ENCODE peak calls at places on chromosome 16, in seven cellular contexts. One of them, this sample, is unnamed.

GRCh38 chr16:71637398-71637797 is 11.4 kb downstream of the MARVELD3 start:
- DNase-seq in ecto neural progenitor cell: no peak
- DNase-seq in tibial nerve: no peak
- DNase-seq in endodermal cell: peak
- DNase-seq in foreskin fibroblast: peak
- DNase-seq in neural progenitor cell: peak
- DNase-seq in central memory CD4-positive, alpha-beta T cell: no peak
- DNase-seq in this sample: no peak

GRCh38 chr16:82899731-82900454 is 273.1 kb downstream of the CDH13 start:
- DNase-seq in ecto neural progenitor cell: no peak
- DNase-seq in tibial nerve: no peak
- DNase-seq in endodermal cell: no peak
- DNase-seq in foreskin fibroblast: no peak
- DNase-seq in neural progenitor cell: no peak
- DNase-seq in central memory CD4-positive, alpha-beta T cell: no peak
- DNase-seq in this sample: no peak

GRCh38 chr16:19858006-19858653 is 26.5 kb downstream of the GPRC5B start:
- DNase-seq in ecto neural progenitor cell: no peak
- DNase-seq in tibial nerve: no peak
- DNase-seq in endodermal cell: no peak
- DNase-seq in foreskin fibroblast: no peak
- DNase-seq in neural progenitor cell: no peak
- DNase-seq in central memory CD4-positive, alpha-beta T cell: no peak
- DNase-seq in this sample: no peak

GRCh38 chr16:67443299-67443698 is 12.4 kb downstream of the HSD11B2 start:
- DNase-seq in ecto neural progenitor cell: no peak
- DNase-seq in tibial nerve: peak
- DNase-seq in endodermal cell: no peak
- DNase-seq in foreskin fibroblast: peak
- DNase-seq in neural progenitor cell: no peak
- DNase-seq in central memory CD4-positive, alpha-beta T cell: no peak
- DNase-seq in this sample: no peak

GRCh38 chr16:47777191-47777590 is 316.1 kb downstream of the PHKB start:
- DNase-seq in ecto neural progenitor cell: no peak
- DNase-seq in tibial nerve: no peak
- DNase-seq in endodermal cell: no peak
- DNase-seq in foreskin fibroblast: peak
- DNase-seq in neural progenitor cell: no peak
- DNase-seq in central memory CD4-positive, alpha-beta T cell: no peak
- DNase-seq in this sample: no peak

GRCh38 chr16:69108069-69108904 is 2.8 kb downstream of the HAS3 start:
- DNase-seq in ecto neural progenitor cell: peak
- DNase-seq in tibial nerve: no peak
- DNase-seq in endodermal cell: peak
- DNase-seq in foreskin fibroblast: no peak
- DNase-seq in neural progenitor cell: peak
- DNase-seq in central memory CD4-positive, alpha-beta T cell: no peak
- DNase-seq in this sample: no peak

GRCh38 chr16:7422489-7422888 is 89.8 kb downstream of the RBFOX1 start:
- DNase-seq in ecto neural progenitor cell: no peak
- DNase-seq in tibial nerve: no peak
- DNase-seq in endodermal cell: no peak
- DNase-seq in foreskin fibroblast: no peak
- DNase-seq in neural progenitor cell: no peak
- DNase-seq in central memory CD4-positive, alpha-beta T cell: no peak
- DNase-seq in this sample: no peak

GRCh38 chr16:29310852-29311314 is 95.6 kb downstream of the NPIPB11 start:
- DNase-seq in ecto neural progenitor cell: no peak
- DNase-seq in tibial nerve: no peak
- DNase-seq in endodermal cell: no peak
- DNase-seq in foreskin fibroblast: no peak
- DNase-seq in neural progenitor cell: no peak
- DNase-seq in central memory CD4-positive, alpha-beta T cell: no peak
- DNase-seq in this sample: no peak

GRCh38 chr16:23509763-23510153 is 536 bp downstream of the GGA2 start:
- DNase-seq in ecto neural progenitor cell: peak
- DNase-seq in tibial nerve: no peak
- DNase-seq in endodermal cell: peak
- DNase-seq in foreskin fibroblast: peak
- DNase-seq in neural progenitor cell: peak
- DNase-seq in central memory CD4-positive, alpha-beta T cell: peak
- DNase-seq in this sample: no peak

GRCh38 chr16:24986512-24987303 is 28.5 kb downstream of the ARHGAP17 start:
- DNase-seq in ecto neural progenitor cell: no peak
- DNase-seq in tibial nerve: no peak
- DNase-seq in endodermal cell: no peak
- DNase-seq in foreskin fibroblast: peak
- DNase-seq in neural progenitor cell: no peak
- DNase-seq in central memory CD4-positive, alpha-beta T cell: no peak
- DNase-seq in this sample: no peak

GRCh38 chr16:2785101-2785991 is 2.0 kb downstream of the PRSS33 start:
- DNase-seq in ecto neural progenitor cell: no peak
- DNase-seq in tibial nerve: no peak
- DNase-seq in endodermal cell: peak
- DNase-seq in foreskin fibroblast: no peak
- DNase-seq in neural progenitor cell: no peak
- DNase-seq in central memory CD4-positive, alpha-beta T cell: no peak
- DNase-seq in this sample: peak

GRCh38 chr16:79677799-79678525 is 77.4 kb upstream of the MAF start:
- DNase-seq in ecto neural progenitor cell: no peak
- DNase-seq in tibial nerve: no peak
- DNase-seq in endodermal cell: no peak
- DNase-seq in foreskin fibroblast: peak
- DNase-seq in neural progenitor cell: no peak
- DNase-seq in central memory CD4-positive, alpha-beta T cell: no peak
- DNase-seq in this sample: no peak

GRCh38 chr16:29963021-29963743 is 1.3 kb downstream of the TMEM219 start:
- DNase-seq in ecto neural progenitor cell: no peak
- DNase-seq in tibial nerve: no peak
- DNase-seq in endodermal cell: no peak
- DNase-seq in foreskin fibroblast: no peak
- DNase-seq in neural progenitor cell: no peak
- DNase-seq in central memory CD4-positive, alpha-beta T cell: no peak
- DNase-seq in this sample: no peak

GRCh38 chr16:3431779-3432219 is 11.5 kb downstream of the ZNF597 start:
- DNase-seq in ecto neural progenitor cell: no peak
- DNase-seq in tibial nerve: no peak
- DNase-seq in endodermal cell: no peak
- DNase-seq in foreskin fibroblast: peak
- DNase-seq in neural progenitor cell: no peak
- DNase-seq in central memory CD4-positive, alpha-beta T cell: peak
- DNase-seq in this sample: no peak

GRCh38 chr16:56328276-56329022 is 96.9 kb downstream of the AMFR start:
- DNase-seq in ecto neural progenitor cell: no peak
- DNase-seq in tibial nerve: no peak
- DNase-seq in endodermal cell: no peak
- DNase-seq in foreskin fibroblast: no peak
- DNase-seq in neural progenitor cell: no peak
- DNase-seq in central memory CD4-positive, alpha-beta T cell: no peak
- DNase-seq in this sample: no peak

GRCh38 chr16:86668136-86668535 is 89.8 kb downstream of the FOXL1 start:
- DNase-seq in ecto neural progenitor cell: no peak
- DNase-seq in tibial nerve: no peak
- DNase-seq in endodermal cell: peak
- DNase-seq in foreskin fibroblast: peak
- DNase-seq in neural progenitor cell: no peak
- DNase-seq in central memory CD4-positive, alpha-beta T cell: no peak
- DNase-seq in this sample: no peak

GRCh38 chr16:77912617-77913016 is 109.7 kb upstream of the CLEC3A start:
- DNase-seq in ecto neural progenitor cell: no peak
- DNase-seq in tibial nerve: no peak
- DNase-seq in endodermal cell: no peak
- DNase-seq in foreskin fibroblast: no peak
- DNase-seq in neural progenitor cell: no peak
- DNase-seq in central memory CD4-positive, alpha-beta T cell: no peak
- DNase-seq in this sample: no peak

GRCh38 chr16:10558746-10559641 is 21.4 kb downstream of the EMP2 start:
- DNase-seq in ecto neural progenitor cell: no peak
- DNase-seq in tibial nerve: peak
- DNase-seq in endodermal cell: no peak
- DNase-seq in foreskin fibroblast: peak
- DNase-seq in neural progenitor cell: no peak
- DNase-seq in central memory CD4-positive, alpha-beta T cell: no peak
- DNase-seq in this sample: no peak

GRCh38 chr16:52254753-52255152 is 292.2 kb downstream of the TOX3 start:
- DNase-seq in ecto neural progenitor cell: no peak
- DNase-seq in tibial nerve: no peak
- DNase-seq in endodermal cell: no peak
- DNase-seq in foreskin fibroblast: no peak
- DNase-seq in neural progenitor cell: no peak
- DNase-seq in central memory CD4-positive, alpha-beta T cell: no peak
- DNase-seq in this sample: no peak

GRCh38 chr16:54425068-54425467 is 138.5 kb upstream of the IRX3 start:
- DNase-seq in ecto neural progenitor cell: no peak
- DNase-seq in tibial nerve: no peak
- DNase-seq in endodermal cell: no peak
- DNase-seq in foreskin fibroblast: no peak
- DNase-seq in neural progenitor cell: no peak
- DNase-seq in central memory CD4-positive, alpha-beta T cell: no peak
- DNase-seq in this sample: no peak

GRCh38 chr16:477287-477686 is 50.2 kb upstream of the CAPN15 start:
- DNase-seq in ecto neural progenitor cell: no peak
- DNase-seq in tibial nerve: no peak
- DNase-seq in endodermal cell: no peak
- DNase-seq in foreskin fibroblast: no peak
- DNase-seq in neural progenitor cell: no peak
- DNase-seq in central memory CD4-positive, alpha-beta T cell: no peak
- DNase-seq in this sample: no peak

GRCh38 chr16:19715566-19715965 is 2.5 kb downstream of the KNOP1 start:
- DNase-seq in ecto neural progenitor cell: no peak
- DNase-seq in tibial nerve: no peak
- DNase-seq in endodermal cell: no peak
- DNase-seq in foreskin fibroblast: peak
- DNase-seq in neural progenitor cell: no peak
- DNase-seq in central memory CD4-positive, alpha-beta T cell: no peak
- DNase-seq in this sample: no peak

GRCh38 chr16:55370762-55371482 is 46.9 kb downstream of the IRX6 start:
- DNase-seq in ecto neural progenitor cell: peak
- DNase-seq in tibial nerve: peak
- DNase-seq in endodermal cell: peak
- DNase-seq in foreskin fibroblast: peak
- DNase-seq in neural progenitor cell: peak
- DNase-seq in central memory CD4-positive, alpha-beta T cell: no peak
- DNase-seq in this sample: no peak

GRCh38 chr16:87535855-87536794 is 43.3 kb upstream of the ZCCHC14 start:
- DNase-seq in ecto neural progenitor cell: no peak
- DNase-seq in tibial nerve: no peak
- DNase-seq in endodermal cell: no peak
- DNase-seq in foreskin fibroblast: no peak
- DNase-seq in neural progenitor cell: no peak
- DNase-seq in central memory CD4-positive, alpha-beta T cell: no peak
- DNase-seq in this sample: no peak

GRCh38 chr16:57785924-57786323 is 16.4 kb downstream of the KIFC3 start:
- DNase-seq in ecto neural progenitor cell: no peak
- DNase-seq in tibial nerve: no peak
- DNase-seq in endodermal cell: no peak
- DNase-seq in foreskin fibroblast: no peak
- DNase-seq in neural progenitor cell: no peak
- DNase-seq in central memory CD4-positive, alpha-beta T cell: no peak
- DNase-seq in this sample: no peak

GRCh38 chr16:84820305-84820684 is 510 bp downstream of the CRISPLD2 start:
- DNase-seq in ecto neural progenitor cell: no peak
- DNase-seq in tibial nerve: no peak
- DNase-seq in endodermal cell: no peak
- DNase-seq in foreskin fibroblast: peak
- DNase-seq in neural progenitor cell: no peak
- DNase-seq in central memory CD4-positive, alpha-beta T cell: no peak
- DNase-seq in this sample: no peak

GRCh38 chr16:11632455-11632921 is 35.8 kb upstream of the SNN start:
- DNase-seq in ecto neural progenitor cell: peak
- DNase-seq in tibial nerve: peak
- DNase-seq in endodermal cell: peak
- DNase-seq in foreskin fibroblast: peak
- DNase-seq in neural progenitor cell: peak
- DNase-seq in central memory CD4-positive, alpha-beta T cell: no peak
- DNase-seq in this sample: no peak

GRCh38 chr16:11224096-11224893 is 31.7 kb downstream of the SOCS1 start:
- DNase-seq in ecto neural progenitor cell: peak
- DNase-seq in tibial nerve: peak
- DNase-seq in endodermal cell: peak
- DNase-seq in foreskin fibroblast: peak
- DNase-seq in neural progenitor cell: peak
- DNase-seq in central memory CD4-positive, alpha-beta T cell: peak
- DNase-seq in this sample: no peak

GRCh38 chr16:10688726-10689125 is 6.0 kb downstream of the TEKT5 start:
- DNase-seq in ecto neural progenitor cell: no peak
- DNase-seq in tibial nerve: no peak
- DNase-seq in endodermal cell: no peak
- DNase-seq in foreskin fibroblast: no peak
- DNase-seq in neural progenitor cell: no peak
- DNase-seq in central memory CD4-positive, alpha-beta T cell: no peak
- DNase-seq in this sample: no peak

GRCh38 chr16:2370725-2371124 is 30.2 kb upstream of the ABCA3 start:
- DNase-seq in ecto neural progenitor cell: no peak
- DNase-seq in tibial nerve: no peak
- DNase-seq in endodermal cell: no peak
- DNase-seq in foreskin fibroblast: no peak
- DNase-seq in neural progenitor cell: no peak
- DNase-seq in central memory CD4-positive, alpha-beta T cell: no peak
- DNase-seq in this sample: no peak

GRCh38 chr16:51767564-51767963 is 616.5 kb upstream of the SALL1 start:
- DNase-seq in ecto neural progenitor cell: no peak
- DNase-seq in tibial nerve: no peak
- DNase-seq in endodermal cell: no peak
- DNase-seq in foreskin fibroblast: no peak
- DNase-seq in neural progenitor cell: no peak
- DNase-seq in central memory CD4-positive, alpha-beta T cell: no peak
- DNase-seq in this sample: no peak

GRCh38 chr16:11658896-11659708 is 9.2 kb upstream of the SNN start:
- DNase-seq in ecto neural progenitor cell: peak
- DNase-seq in tibial nerve: no peak
- DNase-seq in endodermal cell: peak
- DNase-seq in foreskin fibroblast: no peak
- DNase-seq in neural progenitor cell: no peak
- DNase-seq in central memory CD4-positive, alpha-beta T cell: no peak
- DNase-seq in this sample: no peak

GRCh38 chr16:30924086-30924714 is 828 bp downstream of the FBXL19 start:
- DNase-seq in ecto neural progenitor cell: peak
- DNase-seq in tibial nerve: no peak
- DNase-seq in endodermal cell: peak
- DNase-seq in foreskin fibroblast: no peak
- DNase-seq in neural progenitor cell: peak
- DNase-seq in central memory CD4-positive, alpha-beta T cell: no peak
- DNase-seq in this sample: no peak

GRCh38 chr16:13779676-13780075 is 140.3 kb upstream of the ERCC4 start:
- DNase-seq in ecto neural progenitor cell: no peak
- DNase-seq in tibial nerve: no peak
- DNase-seq in endodermal cell: no peak
- DNase-seq in foreskin fibroblast: no peak
- DNase-seq in neural progenitor cell: peak
- DNase-seq in central memory CD4-positive, alpha-beta T cell: no peak
- DNase-seq in this sample: no peak

GRCh38 chr16:70427786-70428177 is 11.1 kb downstream of the ST3GAL2 start:
- DNase-seq in ecto neural progenitor cell: no peak
- DNase-seq in tibial nerve: no peak
- DNase-seq in endodermal cell: no peak
- DNase-seq in foreskin fibroblast: no peak
- DNase-seq in neural progenitor cell: no peak
- DNase-seq in central memory CD4-positive, alpha-beta T cell: no peak
- DNase-seq in this sample: no peak

GRCh38 chr16:59748531-59748930 is 1014.4 kb upstream of the GOT2 start:
- DNase-seq in ecto neural progenitor cell: no peak
- DNase-seq in tibial nerve: no peak
- DNase-seq in endodermal cell: peak
- DNase-seq in foreskin fibroblast: peak
- DNase-seq in neural progenitor cell: peak
- DNase-seq in central memory CD4-positive, alpha-beta T cell: no peak
- DNase-seq in this sample: no peak

GRCh38 chr16:68492501-68493411 is 44.4 kb upstream of the SMPD3 start:
- DNase-seq in ecto neural progenitor cell: no peak
- DNase-seq in tibial nerve: no peak
- DNase-seq in endodermal cell: no peak
- DNase-seq in foreskin fibroblast: no peak
- DNase-seq in neural progenitor cell: no peak
- DNase-seq in central memory CD4-positive, alpha-beta T cell: no peak
- DNase-seq in this sample: no peak